ENCODE peak calls at places on chromosomes 2 and 18, in nine cellular contexts. T is pons, V is Kasumi-1, K is fibroblast of pulmonary artery, P is GM03348, L is bronchial epithelial cell, H is HFF-Myc, J is tibial nerve, G is T-helper 2 cell. F is an unnamed sample.
A peak's percentile ranks its signal among the peaks of the same experiment; 100 is the strongest.

GRCh38 chr2:219737270-219737691 is 109.9 kb downstream of the SLC4A3 start:
- DNase-seq in T (peak; percentile 24), H (peak; percentile 27), J (no peak), G (no peak), K (peak; percentile 29), L (no peak), V (peak; percentile 0), P (peak; percentile 28), F (no peak)

GRCh38 chr2:173553589-173553988 is 198.9 kb downstream of the CDCA7 start:
- DNase-seq in V (no peak), L (no peak), G (no peak), P (peak; percentile 32), K (no peak), T (no peak), J (no peak), H (peak; percentile 85), F (no peak)

GRCh38 chr2:232333361-232334135 is 45.0 kb upstream of the ALPP start:
- DNase-seq in L (peak; percentile 51), V (no peak), T (no peak), G (no peak), H (no peak), K (no peak), P (no peak), J (no peak), F (no peak)

GRCh38 chr2:63060079-63060482 is 9.5 kb downstream of the OTX1 start:
- DNase-seq in K (peak; percentile 39), G (no peak), P (no peak), J (no peak), T (peak; percentile 22), V (peak; percentile 24), L (peak; percentile 30), H (no peak), F (no peak)

GRCh38 chr2:69667805-69668382 is 24.4 kb upstream of the AAK1 start:
- DNase-seq in H (no peak), V (no peak), L (peak; percentile 97), G (no peak), K (peak; percentile 39), J (no peak), T (no peak), P (no peak), F (no peak)

GRCh38 chr2:41937921-41938708 is 109.7 kb upstream of the PKDCC start:
- DNase-seq in K (peak; percentile 62), V (no peak), J (no peak), T (no peak), H (no peak), L (no peak), P (no peak), G (no peak), F (no peak)

GRCh38 chr2:28333606-28334526 is 58.8 kb upstream of the FOSL2 start:
- DNase-seq in P (no peak), H (no peak), J (no peak), T (no peak), G (no peak), L (no peak), K (no peak), V (no peak), F (no peak)

GRCh38 chr18:24726727-24727539 is 266.5 kb downstream of the HRH4 start:
- DNase-seq in J (no peak), G (peak; percentile 15), H (peak; percentile 72), T (peak; percentile 91), K (peak; percentile 89), P (peak; percentile 65), L (peak; percentile 58), V (peak; percentile 83), F (no peak)